ENCODE peak calls at places on chromosomes 5 and 9, in five cellular contexts. One of them, this sample, is unnamed.

GRCh38 chr5:132877466-132877865 is 4.0 kb downstream of the LEAP2 start:
- DNase-seq in neuronal stem cell: no peak
- DNase-seq in mesenchymal stem cell: no peak
- DNase-seq in H1: no peak
- DNase-seq in IMR-90: no peak
- DNase-seq in this sample: no peak

GRCh38 chr5:65482727-65483473 is 1.2 kb upstream of the ADAMTS6 start:
- DNase-seq in neuronal stem cell: no peak
- DNase-seq in mesenchymal stem cell: peak; percentile 81
- DNase-seq in H1: peak; percentile 46
- DNase-seq in IMR-90: peak; percentile 69
- DNase-seq in this sample: peak; percentile 86

GRCh38 chr5:168174376-168174775 is 117.1 kb upstream of the WWC1 start:
- DNase-seq in neuronal stem cell: no peak
- DNase-seq in mesenchymal stem cell: no peak
- DNase-seq in H1: no peak
- DNase-seq in IMR-90: no peak
- DNase-seq in this sample: no peak

GRCh38 chr5:14025566-14026276 is 81.2 kb upstream of the DNAH5 start:
- DNase-seq in neuronal stem cell: no peak
- DNase-seq in mesenchymal stem cell: no peak
- DNase-seq in H1: no peak
- DNase-seq in IMR-90: peak; percentile 10
- DNase-seq in this sample: peak; percentile 63

GRCh38 chr5:107548477-107548876 is 122.3 kb downstream of the EFNA5 start:
- DNase-seq in neuronal stem cell: no peak
- DNase-seq in mesenchymal stem cell: no peak
- DNase-seq in H1: no peak
- DNase-seq in IMR-90: no peak
- DNase-seq in this sample: no peak

GRCh38 chr5:159003045-159004030 is 96.4 kb downstream of the EBF1 start:
- DNase-seq in neuronal stem cell: no peak
- DNase-seq in mesenchymal stem cell: peak; percentile 38
- DNase-seq in H1: no peak
- DNase-seq in IMR-90: peak; percentile 37
- DNase-seq in this sample: no peak

GRCh38 chr5:170538096-170538465 is 34.3 kb downstream of the KCNIP1 start:
- DNase-seq in neuronal stem cell: no peak
- DNase-seq in mesenchymal stem cell: no peak
- DNase-seq in H1: no peak
- DNase-seq in IMR-90: no peak
- DNase-seq in this sample: no peak

GRCh38 chr5:167786871-167787568 is 504.4 kb upstream of the WWC1 start:
- DNase-seq in neuronal stem cell: no peak
- DNase-seq in mesenchymal stem cell: no peak
- DNase-seq in H1: no peak
- DNase-seq in IMR-90: peak; percentile 21
- DNase-seq in this sample: no peak

GRCh38 chr9:119091074-119091473 is 278.2 kb downstream of the BRINP1 start:
- DNase-seq in neuronal stem cell: no peak
- DNase-seq in mesenchymal stem cell: no peak
- DNase-seq in H1: no peak
- DNase-seq in IMR-90: no peak
- DNase-seq in this sample: no peak

GRCh38 chr5:68122439-68122906 is 93.1 kb upstream of the PIK3R1 start:
- DNase-seq in neuronal stem cell: no peak
- DNase-seq in mesenchymal stem cell: no peak
- DNase-seq in H1: no peak
- DNase-seq in IMR-90: no peak
- DNase-seq in this sample: no peak

GRCh38 chr5:172405708-172406107 is 48.6 kb downstream of the SH3PXD2B start:
- DNase-seq in neuronal stem cell: no peak
- DNase-seq in mesenchymal stem cell: no peak
- DNase-seq in H1: no peak
- DNase-seq in IMR-90: no peak
- DNase-seq in this sample: no peak

GRCh38 chr5:149796025-149796424 is 65.9 kb downstream of the PPARGC1B start:
- DNase-seq in neuronal stem cell: no peak
- DNase-seq in mesenchymal stem cell: peak; percentile 41
- DNase-seq in H1: no peak
- DNase-seq in IMR-90: peak; percentile 36
- DNase-seq in this sample: no peak

GRCh38 chr9:70466976-70467551 is 52.6 kb upstream of the KLF9 start:
- DNase-seq in neuronal stem cell: no peak
- DNase-seq in mesenchymal stem cell: peak; percentile 79
- DNase-seq in H1: no peak
- DNase-seq in IMR-90: peak; percentile 92
- DNase-seq in this sample: no peak

GRCh38 chr5:139763584-139764249 is 31.9 kb upstream of the PSD2 start:
- DNase-seq in neuronal stem cell: no peak
- DNase-seq in mesenchymal stem cell: no peak
- DNase-seq in H1: no peak
- DNase-seq in IMR-90: no peak
- DNase-seq in this sample: no peak

GRCh38 chr9:136848393-136849037 is 694 bp upstream of the PHPT1 start:
- DNase-seq in neuronal stem cell: peak; percentile 27
- DNase-seq in mesenchymal stem cell: no peak
- DNase-seq in H1: peak; percentile 80
- DNase-seq in IMR-90: no peak
- DNase-seq in this sample: peak; percentile 53
- H3K18ac ChIP-seq in neuronal stem cell: peak overlapping the region; percentile 97
- H3K18ac ChIP-seq in mesenchymal stem cell: peak overlapping the region; percentile 94
- H3K18ac ChIP-seq in H1: peak overlapping the region; percentile 83
- H3K18ac ChIP-seq in IMR-90: peak overlapping the region; percentile 88
- H3K18ac ChIP-seq in this sample: peak overlapping the region; percentile 85

GRCh38 chr9:137147793-137148160 is 8.8 kb downstream of the GRIN1 start:
- DNase-seq in neuronal stem cell: no peak
- DNase-seq in mesenchymal stem cell: no peak
- DNase-seq in H1: no peak
- DNase-seq in IMR-90: no peak
- DNase-seq in this sample: no peak
- H2BK15ac ChIP-seq in neuronal stem cell: no peak overlapping the region
- H2BK15ac ChIP-seq in mesenchymal stem cell: no peak overlapping the region
- H2BK15ac ChIP-seq in H1: no peak overlapping the region
- H2BK15ac ChIP-seq in IMR-90: no peak overlapping the region
- H2BK15ac ChIP-seq in this sample: no peak overlapping the region

DNA sequence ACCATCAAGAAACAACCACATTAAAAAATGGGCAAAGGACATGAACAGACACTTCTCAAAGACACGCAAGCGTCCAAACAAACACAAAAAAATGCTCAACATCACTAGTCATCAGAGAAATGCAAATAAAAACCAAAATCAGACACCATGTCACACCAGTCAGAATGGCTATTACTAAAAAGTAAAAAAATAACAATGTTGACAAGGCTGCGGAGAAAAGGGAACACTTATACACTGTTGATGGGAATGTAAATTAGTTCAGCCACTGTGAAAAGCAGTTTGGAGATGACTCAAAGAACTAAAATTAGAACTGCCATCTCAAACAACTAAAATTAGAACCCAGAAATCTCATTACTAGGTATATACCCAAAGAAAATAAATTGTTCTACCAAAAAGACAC is 80.4 kb downstream of the CAAP1 start:
- DNase-seq in neuronal stem cell: no peak
- DNase-seq in mesenchymal stem cell: no peak
- DNase-seq in H1: no peak
- DNase-seq in IMR-90: no peak
- DNase-seq in this sample: no peak
- H3K36me3 ChIP-seq in neuronal stem cell: no peaks in the 10 kb centered on the region
- H3K36me3 ChIP-seq in mesenchymal stem cell: no peaks in the 10 kb centered on the region
- H3K36me3 ChIP-seq in H1: no peaks in the 10 kb centered on the region
- H3K36me3 ChIP-seq in IMR-90: no peaks in the 10 kb centered on the region
- H3K36me3 ChIP-seq in this sample: no peaks in the 10 kb centered on the region

GRCh38 chr5:160297004-160297403 is 15.4 kb downstream of the CCNJL start:
- DNase-seq in neuronal stem cell: no peak
- DNase-seq in mesenchymal stem cell: no peak
- DNase-seq in H1: no peak
- DNase-seq in IMR-90: peak; percentile 21
- DNase-seq in this sample: no peak
- H3K18ac ChIP-seq in neuronal stem cell: no peak overlapping the region
- H3K18ac ChIP-seq in mesenchymal stem cell: no peak overlapping the region
- H3K18ac ChIP-seq in H1: no peak overlapping the region
- H3K18ac ChIP-seq in IMR-90: no peak overlapping the region
- H3K18ac ChIP-seq in this sample: no peak overlapping the region